ENCODE peak calls at places on chromosome 13, in eight cellular contexts. One of them, this sample, is unnamed.

GRCh38 chr13:23681253-23681652 is 111.0 kb downstream of the TNFRSF19 start:
- DNase-seq in RWPE1: no peak
- DNase-seq in HCEC 1CT: peak
- DNase-seq in CD8-positive, alpha-beta T cell: no peak
- DNase-seq in iris pigment epithelial cell: peak
- DNase-seq in stimulated activated CD8-positive, alpha-beta memory T cell treated with anti-CD3 and anti-CD28 coated beads, Interleukin-4, amount 100 ng/mL, for 1 hour: no peak
- DNase-seq in neural progenitor cell: no peak
- DNase-seq in activated gamma-delta T cell treated with Interleukin-2 at 50 U/mL for 16 hours: no peak
- DNase-seq in this sample: no peak

GRCh38 chr13:99308481-99309087 is 1.4 kb upstream of the GPR183 start:
- DNase-seq in RWPE1: no peak
- DNase-seq in HCEC 1CT: peak
- DNase-seq in CD8-positive, alpha-beta T cell: no peak
- DNase-seq in iris pigment epithelial cell: peak
- DNase-seq in stimulated activated CD8-positive, alpha-beta memory T cell treated with anti-CD3 and anti-CD28 coated beads, Interleukin-4, amount 100 ng/mL, for 1 hour: no peak
- DNase-seq in neural progenitor cell: no peak
- DNase-seq in activated gamma-delta T cell treated with Interleukin-2 at 50 U/mL for 16 hours: no peak
- DNase-seq in this sample: peak

GRCh38 chr13:59086147-59086546 is 1077.6 kb downstream of the DIAPH3 start:
- DNase-seq in RWPE1: no peak
- DNase-seq in HCEC 1CT: peak
- DNase-seq in CD8-positive, alpha-beta T cell: no peak
- DNase-seq in iris pigment epithelial cell: peak
- DNase-seq in stimulated activated CD8-positive, alpha-beta memory T cell treated with anti-CD3 and anti-CD28 coated beads, Interleukin-4, amount 100 ng/mL, for 1 hour: no peak
- DNase-seq in neural progenitor cell: no peak
- DNase-seq in activated gamma-delta T cell treated with Interleukin-2 at 50 U/mL for 16 hours: no peak
- DNase-seq in this sample: peak

GRCh38 chr13:20054586-20054985 is 96.1 kb downstream of the ZMYM2 start:
- DNase-seq in RWPE1: no peak
- DNase-seq in HCEC 1CT: no peak
- DNase-seq in CD8-positive, alpha-beta T cell: no peak
- DNase-seq in iris pigment epithelial cell: peak
- DNase-seq in stimulated activated CD8-positive, alpha-beta memory T cell treated with anti-CD3 and anti-CD28 coated beads, Interleukin-4, amount 100 ng/mL, for 1 hour: no peak
- DNase-seq in neural progenitor cell: no peak
- DNase-seq in activated gamma-delta T cell treated with Interleukin-2 at 50 U/mL for 16 hours: no peak
- DNase-seq in this sample: no peak

GRCh38 chr13:63741029-63741813 is 2325.6 kb upstream of the PCDH20 start:
- DNase-seq in RWPE1: no peak
- DNase-seq in HCEC 1CT: no peak
- DNase-seq in CD8-positive, alpha-beta T cell: no peak
- DNase-seq in iris pigment epithelial cell: no peak
- DNase-seq in stimulated activated CD8-positive, alpha-beta memory T cell treated with anti-CD3 and anti-CD28 coated beads, Interleukin-4, amount 100 ng/mL, for 1 hour: no peak
- DNase-seq in neural progenitor cell: no peak
- DNase-seq in activated gamma-delta T cell treated with Interleukin-2 at 50 U/mL for 16 hours: no peak
- DNase-seq in this sample: no peak

GRCh38 chr13:25345555-25345954 is 26.2 kb upstream of the ATP8A2 start:
- DNase-seq in RWPE1: no peak
- DNase-seq in HCEC 1CT: no peak
- DNase-seq in CD8-positive, alpha-beta T cell: no peak
- DNase-seq in iris pigment epithelial cell: no peak
- DNase-seq in stimulated activated CD8-positive, alpha-beta memory T cell treated with anti-CD3 and anti-CD28 coated beads, Interleukin-4, amount 100 ng/mL, for 1 hour: no peak
- DNase-seq in neural progenitor cell: no peak
- DNase-seq in activated gamma-delta T cell treated with Interleukin-2 at 50 U/mL for 16 hours: no peak
- DNase-seq in this sample: no peak

GRCh38 chr13:75359266-75359665 is 122.7 kb downstream of the TBC1D4 start:
- DNase-seq in RWPE1: peak
- DNase-seq in HCEC 1CT: peak
- DNase-seq in CD8-positive, alpha-beta T cell: no peak
- DNase-seq in iris pigment epithelial cell: peak
- DNase-seq in stimulated activated CD8-positive, alpha-beta memory T cell treated with anti-CD3 and anti-CD28 coated beads, Interleukin-4, amount 100 ng/mL, for 1 hour: no peak
- DNase-seq in neural progenitor cell: peak
- DNase-seq in activated gamma-delta T cell treated with Interleukin-2 at 50 U/mL for 16 hours: no peak
- DNase-seq in this sample: peak

GRCh38 chr13:91520952-91521351 is 122.5 kb downstream of the GPC5 start:
- DNase-seq in RWPE1: no peak
- DNase-seq in HCEC 1CT: no peak
- DNase-seq in CD8-positive, alpha-beta T cell: no peak
- DNase-seq in iris pigment epithelial cell: no peak
- DNase-seq in stimulated activated CD8-positive, alpha-beta memory T cell treated with anti-CD3 and anti-CD28 coated beads, Interleukin-4, amount 100 ng/mL, for 1 hour: no peak
- DNase-seq in neural progenitor cell: no peak
- DNase-seq in activated gamma-delta T cell treated with Interleukin-2 at 50 U/mL for 16 hours: no peak
- DNase-seq in this sample: no peak

GRCh38 chr13:111213964-111214726 is 99.0 kb downstream of the ARHGEF7 start:
- DNase-seq in RWPE1: no peak
- DNase-seq in HCEC 1CT: no peak
- DNase-seq in CD8-positive, alpha-beta T cell: no peak
- DNase-seq in iris pigment epithelial cell: no peak
- DNase-seq in stimulated activated CD8-positive, alpha-beta memory T cell treated with anti-CD3 and anti-CD28 coated beads, Interleukin-4, amount 100 ng/mL, for 1 hour: no peak
- DNase-seq in neural progenitor cell: no peak
- DNase-seq in activated gamma-delta T cell treated with Interleukin-2 at 50 U/mL for 16 hours: no peak
- DNase-seq in this sample: no peak

GRCh38 chr13:57629391-57629804 is 2.1 kb upstream of the PCDH17 start:
- DNase-seq in RWPE1: no peak
- DNase-seq in HCEC 1CT: no peak
- DNase-seq in CD8-positive, alpha-beta T cell: no peak
- DNase-seq in iris pigment epithelial cell: no peak
- DNase-seq in stimulated activated CD8-positive, alpha-beta memory T cell treated with anti-CD3 and anti-CD28 coated beads, Interleukin-4, amount 100 ng/mL, for 1 hour: no peak
- DNase-seq in neural progenitor cell: no peak
- DNase-seq in activated gamma-delta T cell treated with Interleukin-2 at 50 U/mL for 16 hours: no peak
- DNase-seq in this sample: no peak

GRCh38 chr13:85278851-85279250 is 520.4 kb downstream of the SLITRK6 start:
- DNase-seq in RWPE1: no peak
- DNase-seq in HCEC 1CT: no peak
- DNase-seq in CD8-positive, alpha-beta T cell: no peak
- DNase-seq in iris pigment epithelial cell: no peak
- DNase-seq in stimulated activated CD8-positive, alpha-beta memory T cell treated with anti-CD3 and anti-CD28 coated beads, Interleukin-4, amount 100 ng/mL, for 1 hour: no peak
- DNase-seq in neural progenitor cell: no peak
- DNase-seq in activated gamma-delta T cell treated with Interleukin-2 at 50 U/mL for 16 hours: no peak
- DNase-seq in this sample: no peak

GRCh38 chr13:106156468-106156867 is 379.0 kb downstream of the EFNB2 start:
- DNase-seq in RWPE1: peak
- DNase-seq in HCEC 1CT: peak
- DNase-seq in CD8-positive, alpha-beta T cell: no peak
- DNase-seq in iris pigment epithelial cell: peak
- DNase-seq in stimulated activated CD8-positive, alpha-beta memory T cell treated with anti-CD3 and anti-CD28 coated beads, Interleukin-4, amount 100 ng/mL, for 1 hour: no peak
- DNase-seq in neural progenitor cell: no peak
- DNase-seq in activated gamma-delta T cell treated with Interleukin-2 at 50 U/mL for 16 hours: no peak
- DNase-seq in this sample: peak

GRCh38 chr13:35879111-35879510 is 252.1 kb downstream of the DCLK1 start:
- DNase-seq in RWPE1: no peak
- DNase-seq in HCEC 1CT: no peak
- DNase-seq in CD8-positive, alpha-beta T cell: no peak
- DNase-seq in iris pigment epithelial cell: no peak
- DNase-seq in stimulated activated CD8-positive, alpha-beta memory T cell treated with anti-CD3 and anti-CD28 coated beads, Interleukin-4, amount 100 ng/mL, for 1 hour: no peak
- DNase-seq in neural progenitor cell: no peak
- DNase-seq in activated gamma-delta T cell treated with Interleukin-2 at 50 U/mL for 16 hours: no peak
- DNase-seq in this sample: no peak

GRCh38 chr13:110319774-110320509 is 12.9 kb downstream of the COL4A2 start:
- DNase-seq in RWPE1: peak
- DNase-seq in HCEC 1CT: peak
- DNase-seq in CD8-positive, alpha-beta T cell: no peak
- DNase-seq in iris pigment epithelial cell: peak
- DNase-seq in stimulated activated CD8-positive, alpha-beta memory T cell treated with anti-CD3 and anti-CD28 coated beads, Interleukin-4, amount 100 ng/mL, for 1 hour: no peak
- DNase-seq in neural progenitor cell: no peak
- DNase-seq in activated gamma-delta T cell treated with Interleukin-2 at 50 U/mL for 16 hours: no peak
- DNase-seq in this sample: peak

This sample was measured in Caki2.